ENCODE peak calls at places on chromosomes 13 and 19, in six cellular contexts. Q, S, E, I, C and O are unnamed samples.

GRCh38 chr19:5141278-5141925 is 172.5 kb downstream of the KDM4B start:
- DNase-seq in Q (no peak), S (no peak), E (no peak), I (no peak), C (no peak), O (no peak)

GRCh38 chr13:52051400-52051799 is 26.9 kb downstream of the UTP14C start:
- DNase-seq in Q (no peak), S (no peak), E (no peak), I (no peak), C (no peak), O (no peak)

GRCh38 chr13:24892844-24893243 is 128.9 kb downstream of the RNF17 start:
- DNase-seq in Q (no peak), S (no peak), E (no peak), I (no peak), C (no peak), O (no peak)

GRCh38 chr13:41411536-41411935 is 45.8 kb upstream of the RGCC start:
- DNase-seq in Q (no peak), S (peak; percentile 17), E (peak; percentile 57), I (no peak), C (no peak), O (no peak)

GRCh38 chr19:6639439-6639838 is 30.5 kb downstream of the TNFSF14 start:
- DNase-seq in Q (no peak), S (no peak), E (no peak), I (no peak), C (no peak), O (no peak)

GRCh38 chr19:5877427-5877826 is 7.1 kb upstream of the FUT5 start:
- DNase-seq in Q (no peak), S (no peak), E (no peak), I (no peak), C (no peak), O (no peak)

GRCh38 chr13:111899714-111900389 is 167.1 kb upstream of the SOX1 start:
- DNase-seq in Q (peak; percentile 42), S (no peak), E (no peak), I (no peak), C (peak; percentile 64), O (no peak)

GRCh38 chr13:89382986-89383385 is 1711.8 kb downstream of the SLITRK5 start:
- DNase-seq in Q (no peak), S (no peak), E (no peak), I (no peak), C (no peak), O (no peak)

GRCh38 chr13:49746111-49746510 is 46.4 kb downstream of the KPNA3 start:
- DNase-seq in Q (no peak), S (no peak), E (no peak), I (no peak), C (no peak), O (no peak)

GRCh38 chr19:33171916-33172359 is 22.2 kb upstream of the LRP3 start:
- DNase-seq in Q (no peak), S (no peak), E (no peak), I (no peak), C (no peak), O (no peak)

GRCh38 chr13:30466841-30467252 is 1.1 kb upstream of the HMGB1 start:
- DNase-seq in Q (no peak), S (no peak), E (no peak), I (no peak), C (no peak), O (no peak)

GRCh38 chr19:42601811-42602443 is 7.2 kb upstream of the CEACAM8 start:
- DNase-seq in Q (no peak), S (no peak), E (peak; percentile 48), I (no peak), C (no peak), O (no peak)

GRCh38 chr19:8451377-8451776 is 6.6 kb downstream of the HNRNPM start:
- DNase-seq in Q (no peak), S (no peak), E (no peak), I (no peak), C (no peak), O (no peak)

GRCh38 chr19:15126511-15126910 is 19.3 kb downstream of the SYDE1 start:
- DNase-seq in Q (no peak), S (no peak), E (no peak), I (no peak), C (no peak), O (no peak)

GRCh38 chr19:7408251-7408650 is 59.5 kb downstream of the ARHGEF18 start:
- DNase-seq in Q (no peak), S (no peak), E (no peak), I (no peak), C (no peak), O (no peak)

GRCh38 chr13:108272333-108272732 is 2.8 kb downstream of the TNFSF13B start:
- DNase-seq in Q (no peak), S (no peak), E (no peak), I (no peak), C (no peak), O (no peak)

GRCh38 chr13:90498096-90498495 is 849.4 kb upstream of the MIR17HG start:
- DNase-seq in Q (no peak), S (no peak), E (no peak), I (no peak), C (no peak), O (no peak)

GRCh38 chr19:39498262-39499081 is at the start of gene DLL3:
- DNase-seq in Q (no peak), S (no peak), E (peak; percentile 34), I (no peak), C (no peak), O (no peak)

GRCh38 chr19:50607874-50608785 is 31.6 kb downstream of the SYT3 start:
- DNase-seq in Q (no peak), S (peak; percentile 33), E (peak; percentile 97), I (peak; percentile 32), C (no peak), O (peak; percentile 53)

GRCh38 chr19:4539697-4540581 is at the start of gene LRG1:
- DNase-seq in Q (no peak), S (peak; percentile 24), E (no peak), I (no peak), C (no peak), O (no peak)

GRCh38 chr13:60267498-60268202 is 103.9 kb upstream of the DIAPH3 start:
- DNase-seq in Q (no peak), S (no peak), E (peak; percentile 40), I (no peak), C (no peak), O (no peak)

GRCh38 chr19:2365201-2365970 is 5.3 kb downstream of the TMPRSS9 start:
- DNase-seq in Q (no peak), S (no peak), E (no peak), I (no peak), C (no peak), O (no peak)

GRCh38 chr13:109677206-109677605 is 109.2 kb downstream of the IRS2 start:
- DNase-seq in Q (no peak), S (no peak), E (no peak), I (no peak), C (no peak), O (no peak)

GRCh38 chr19:43461303-43461702 is 4.1 kb downstream of the LYPD3 start:
- DNase-seq in Q (no peak), S (no peak), E (no peak), I (no peak), C (no peak), O (no peak)

GRCh38 chr13:59425211-59425721 is 738.5 kb downstream of the DIAPH3 start:
- DNase-seq in Q (no peak), S (no peak), E (no peak), I (no peak), C (no peak), O (no peak)

GRCh38 chr13:67106502-67107057 is 123.6 kb downstream of the PCDH9 start:
- DNase-seq in Q (no peak), S (no peak), E (no peak), I (no peak), C (no peak), O (no peak)

GRCh38 chr19:17107546-17108452 is 32.2 kb downstream of the MYO9B start:
- DNase-seq in Q (peak; percentile 99), S (peak; percentile 51), E (no peak), I (no peak), C (peak; percentile 94), O (peak; percentile 65)

GRCh38 chr13:77544365-77544764 is 8.9 kb downstream of the SCEL start:
- DNase-seq in Q (peak; percentile 68), S (peak; percentile 46), E (no peak), I (no peak), C (no peak), O (peak; percentile 72)

GRCh38 chr19:17070912-17071311 is 4.3 kb downstream of the HAUS8 start:
- DNase-seq in Q (no peak), S (no peak), E (no peak), I (no peak), C (no peak), O (no peak)

GRCh38 chr13:44978328-44978727 is 10.9 kb downstream of the NUFIP1 start:
- DNase-seq in Q (no peak), S (no peak), E (no peak), I (no peak), C (no peak), O (no peak)
- TF ChIP-seq CTCF in Q (no peak), S (no peak), E (peak; percentile 12), I (no peak), C (no peak), O (no peak)

GRCh38 chr13:106186366-106187030 is 349.0 kb downstream of the EFNB2 start:
- DNase-seq in Q (no peak), S (no peak), E (no peak), I (no peak), C (no peak), O (no peak)
- H3K4me3 ChIP-seq in Q (no peak overlapping the region), S (no peak overlapping the region), E (no peak overlapping the region), I (no peak overlapping the region), C (no peak overlapping the region), O (no peak overlapping the region)

GRCh38 chr13:74768521-74769090 is 634.4 kb upstream of the KLF12 start:
- DNase-seq in Q (no peak), S (no peak), E (no peak), I (no peak), C (no peak), O (no peak)
- H3K36me3 ChIP-seq in Q (no peaks in the 10 kb centered on the region), S (no peaks in the 10 kb centered on the region), E (no peaks in the 10 kb centered on the region), I (no peaks in the 10 kb centered on the region), C (no peaks in the 10 kb centered on the region), O (no peaks in the 10 kb centered on the region)

GRCh38 chr19:12200020-12200419 is 37.1 kb downstream of the ZNF136 start:
- DNase-seq in Q (no peak), S (no peak), E (no peak), I (no peak), C (no peak), O (no peak)

GRCh38 chr19:12205296-12205695 is 42.4 kb downstream of the ZNF136 start:
- DNase-seq in Q (no peak), S (no peak), E (no peak), I (no peak), C (no peak), O (no peak)

GRCh38 chr19:12198136-12198535 is 35.2 kb downstream of the ZNF136 start:
- DNase-seq in Q (no peak), S (no peak), E (no peak), I (no peak), C (no peak), O (no peak)

GRCh38 chr19:12208221-12208620 is 45.3 kb downstream of the ZNF136 start:
- DNase-seq in Q (no peak), S (no peak), E (no peak), I (no peak), C (no peak), O (no peak)

DNA sequence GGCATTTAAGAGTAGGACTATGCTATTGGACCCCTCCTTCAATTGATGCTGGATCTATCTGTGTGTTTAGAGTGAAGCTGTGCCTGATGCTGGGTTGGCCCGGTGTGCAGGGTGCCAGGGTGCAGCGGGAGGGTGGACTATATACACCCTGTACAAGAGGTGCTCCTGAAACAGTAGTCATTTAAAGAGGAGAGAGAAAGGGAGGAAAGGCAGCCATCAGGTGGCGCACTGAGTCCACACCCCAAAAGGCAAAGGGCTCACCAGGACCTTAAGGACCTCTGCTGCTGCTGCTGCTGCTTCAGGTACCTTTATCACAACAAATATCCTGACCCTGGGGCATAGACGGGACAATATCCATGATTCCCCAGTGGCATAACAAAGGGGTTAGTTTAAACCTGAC is 39.4 kb downstream of the ZNF136 start:
- DNase-seq in Q (no peak), S (no peak), E (peak; percentile 48), I (peak; percentile 28), C (no peak), O (peak; percentile 18)
- TF ChIP-seq CTCF in Q (no peak), S (no peak), E (peak; percentile 49), I (peak; percentile 36), C (peak; percentile 24), O (peak; percentile 56)